ENCODE peak calls at places on chromosomes 11 and 22, in four cellular contexts. G, I, D and P are unnamed samples. For H3K9me3, the result is how much of the 10 kb centered on the place peaks cover.

GRCh38 chr11:60926500-60926899 is 2.2 kb downstream of the TMEM132A start:
- DNase-seq in G (no peak), I (no peak), D (no peak), P (no peak)

GRCh38 chr11:57073121-57073520 is 84.4 kb downstream of the OR5AK2 start:
- DNase-seq in G (no peak), I (no peak), D (no peak), P (no peak)

GRCh38 chr11:126282742-126283591 is at the start of gene TIRAP:
- DNase-seq in G (peak), I (peak), D (peak), P (peak)

GRCh38 chr11:85627332-85627997 is at the start of gene DLG2:
- DNase-seq in G (peak), I (no peak), D (no peak), P (peak)

GRCh38 chr22:44860311-44860710 is 107.9 kb downstream of the ARHGAP8 start:
- DNase-seq in G (no peak), I (no peak), D (no peak), P (no peak)

GRCh38 chr11:129143335-129143734 is 48.8 kb downstream of the ARHGAP32 start:
- DNase-seq in G (no peak), I (peak), D (no peak), P (peak)

GRCh38 chr11:59207988-59208432 is 4.7 kb downstream of the MPEG1 start:
- DNase-seq in G (peak), I (peak), D (peak), P (no peak)

GRCh38 chr11:73294604-73295003 is 13.5 kb upstream of the ARHGEF17 start:
- DNase-seq in G (no peak), I (peak), D (no peak), P (no peak)

GRCh38 chr11:43681543-43681942 is 1.0 kb downstream of the HSD17B12 start:
- DNase-seq in G (peak), I (no peak), D (no peak), P (no peak)

GRCh38 chr11:93288079-93288478 is 42.5 kb upstream of the DEUP1 start:
- DNase-seq in G (no peak), I (no peak), D (no peak), P (no peak)

GRCh38 chr11:3340025-3340424 is 38.9 kb downstream of the ZNF195 start:
- DNase-seq in G (no peak), I (no peak), D (no peak), P (no peak)

GRCh38 chr22:36332623-36333331 is 55.0 kb downstream of the MYH9 start:
- DNase-seq in G (peak), I (no peak), D (peak), P (no peak)

GRCh38 chr11:27571151-27571840 is 64.7 kb upstream of the LIN7C start:
- DNase-seq in G (peak), I (no peak), D (no peak), P (no peak)

GRCh38 chr11:72972541-72973128 is 158.4 kb downstream of the ATG16L2 start:
- DNase-seq in G (no peak), I (no peak), D (no peak), P (no peak)

GRCh38 chr11:113494021-113494420 is 18.8 kb upstream of the DRD2 start:
- DNase-seq in G (no peak), I (no peak), D (no peak), P (no peak)

GRCh38 chr11:116168459-116168787 is 604.4 kb downstream of the BUD13 start:
- DNase-seq in G (no peak), I (no peak), D (peak), P (peak)

GRCh38 chr11:606245-606644 is 9.5 kb downstream of the IRF7 start:
- DNase-seq in G (no peak), I (peak), D (no peak), P (no peak)

GRCh38 chr11:2927851-2928604 is 1.2 kb downstream of the PHLDA2 start:
- DNase-seq in G (no peak), I (peak), D (no peak), P (no peak)

GRCh38 chr11:75508051-75508561 is 17.6 kb downstream of the GDPD5 start:
- DNase-seq in G (no peak), I (no peak), D (no peak), P (no peak)

GRCh38 chr11:94668240-94668793 is 99.8 kb upstream of the AMOTL1 start:
- DNase-seq in G (no peak), I (no peak), D (no peak), P (no peak)

GRCh38 chr11:117058761-117059233 is 39.4 kb downstream of the SIK3 start:
- DNase-seq in G (no peak), I (no peak), D (no peak), P (no peak)

GRCh38 chr11:69949327-69949726 is 128.8 kb upstream of the ANO1 start:
- DNase-seq in G (no peak), I (peak), D (peak), P (peak)

GRCh38 chr11:16153951-16154350 is 202.4 kb downstream of the SOX6 start:
- DNase-seq in G (no peak), I (no peak), D (no peak), P (no peak)

GRCh38 chr11:130562549-130562948 is 114.1 kb downstream of the ADAMTS15 start:
- DNase-seq in G (no peak), I (no peak), D (no peak), P (no peak)

GRCh38 chr11:79078999-79079398 is 361.8 kb downstream of the TENM4 start:
- DNase-seq in G (no peak), I (peak), D (no peak), P (no peak)

GRCh38 chr22:36846949-36847348 is 13.9 kb upstream of the NCF4 start:
- DNase-seq in G (no peak), I (no peak), D (no peak), P (no peak)

GRCh38 chr11:37841016-37841415 is 1243.0 kb upstream of the RAG2 start:
- DNase-seq in G (no peak), I (no peak), D (no peak), P (no peak)

GRCh38 chr11:96736591-96736990 is 346.8 kb downstream of the JRKL start:
- DNase-seq in G (no peak), I (no peak), D (no peak), P (no peak)

GRCh38 chr11:106162190-106162589 is 84.7 kb downstream of the AASDHPPT start:
- DNase-seq in G (no peak), I (no peak), D (no peak), P (no peak)

GRCh38 chr11:19697721-19698121 is 14.9 kb upstream of the NAV2 start:
- DNase-seq in G (peak), I (no peak), D (peak), P (no peak)

GRCh38 chr11:19727246-19727645 is 14.6 kb downstream of the NAV2 start:
- DNase-seq in G (no peak), I (no peak), D (no peak), P (no peak)

GRCh38 chr22:23305922-23306374 is 125.6 kb downstream of the BCR start:
- DNase-seq in G (no peak), I (peak), D (no peak), P (peak)

GRCh38 chr11:67564230-67564629 is 19.4 kb upstream of the GSTP1 start:
- DNase-seq in G (no peak), I (no peak), D (peak), P (no peak)

GRCh38 chr22:45671051-45671782 is 417 bp upstream of the ATXN10 start:
- DNase-seq in G (peak), I (peak), D (peak), P (no peak)

GRCh38 chr22:45096256-45096907 is 67.3 kb upstream of the NUP50 start:
- DNase-seq in G (peak), I (no peak), D (peak), P (no peak)

GRCh38 chr11:76698321-76699043 is 27.9 kb upstream of the LRRC32 start:
- DNase-seq in G (no peak), I (no peak), D (peak), P (no peak)

GRCh38 chr11:26993965-26994446 is at the start of gene FIBIN:
- DNase-seq in G (peak), I (peak), D (peak), P (no peak)

DNA sequence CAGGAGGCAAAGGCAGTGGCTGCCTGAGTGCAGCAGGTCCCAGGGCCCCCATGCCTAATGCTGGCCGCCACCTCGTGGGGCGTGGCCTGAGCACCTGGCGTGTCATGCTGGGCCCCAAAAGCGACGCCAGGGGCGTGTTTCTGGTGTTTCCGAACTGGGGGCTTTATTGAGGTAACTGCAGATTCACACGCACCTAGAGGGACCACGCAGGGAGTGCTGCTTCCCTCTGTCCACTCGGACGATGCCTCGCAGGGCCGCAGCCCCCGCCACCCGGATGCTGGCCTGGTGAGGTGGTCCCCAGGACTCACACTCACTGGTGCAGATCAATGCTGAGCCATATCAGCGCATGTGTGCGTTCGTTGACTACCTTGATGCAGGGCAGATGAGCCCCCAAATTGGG is 736.2 kb downstream of the BRD1 start:
- DNase-seq in G (no peak), I (no peak), D (no peak), P (no peak)
- H3K9me3 ChIP-seq in G (under half), I (under half), D (under half), P (under half)

GRCh38 chr11:34343686-34344085 is 14.1 kb downstream of the ABTB2 start:
- DNase-seq in G (no peak), I (no peak), D (no peak), P (no peak)

GRCh38 chr11:34340653-34341052 is 17.2 kb downstream of the ABTB2 start:
- DNase-seq in G (no peak), I (no peak), D (no peak), P (no peak)

GRCh38 chr11:34343153-34343552 is 14.7 kb downstream of the ABTB2 start:
- DNase-seq in G (no peak), I (no peak), D (no peak), P (no peak)

GRCh38 chr11:34341096-34341495 is 16.7 kb downstream of the ABTB2 start:
- DNase-seq in G (no peak), I (no peak), D (no peak), P (no peak)

DNA sequence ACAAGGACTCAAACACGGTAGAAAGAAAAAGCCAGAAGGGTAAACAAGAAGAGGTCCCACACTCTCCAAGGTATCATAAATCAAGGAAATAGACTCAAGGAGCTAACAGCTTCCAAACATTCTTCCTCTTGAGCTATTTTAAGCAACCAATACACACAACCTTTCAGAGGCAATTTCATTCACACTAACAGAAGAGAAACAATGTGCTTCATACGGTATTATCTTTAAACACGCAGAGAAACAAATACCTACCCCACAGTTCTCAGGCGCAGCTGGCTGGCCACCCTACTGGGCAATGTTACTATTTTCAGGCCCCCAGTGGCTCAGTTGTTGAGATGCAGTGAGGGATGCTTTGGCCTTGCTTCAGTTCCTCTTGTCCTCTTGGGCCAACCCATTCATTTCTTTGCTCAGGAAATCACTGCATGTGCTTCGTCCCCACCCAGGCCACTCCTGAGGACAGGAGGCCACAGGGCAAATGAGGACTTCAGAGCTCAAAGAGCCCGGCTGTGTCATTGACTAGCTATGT is 15.7 kb downstream of the ABTB2 start:
- DNase-seq in G (peak), I (peak), D (peak), P (peak)
- H3K27ac ChIP-seq in G (peak), I (peak), D (peak), P (peak)

DNA sequence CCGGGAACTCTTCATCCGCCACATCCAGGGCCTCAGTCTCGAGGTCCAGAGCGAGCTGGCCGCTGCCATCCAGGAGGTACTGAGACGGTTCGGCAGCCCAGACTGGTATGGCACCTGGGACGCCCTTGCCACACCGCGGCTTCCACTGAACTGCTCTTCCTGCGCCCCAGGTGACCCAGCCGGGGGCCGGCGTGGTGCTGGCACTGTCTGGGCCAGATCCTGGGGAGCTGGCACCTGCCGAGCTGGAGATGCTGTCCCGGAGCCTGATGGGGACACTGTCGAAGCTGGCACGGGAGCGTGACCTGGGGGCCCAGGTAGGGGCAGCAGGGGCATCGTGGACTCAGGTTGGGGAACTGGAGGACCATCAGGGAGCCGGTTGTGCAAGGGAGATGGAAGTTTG is 1.4 kb downstream of the CCDC88B start:
- DNase-seq in G (no peak), I (no peak), D (no peak), P (no peak)
- H3K4me3 ChIP-seq in G (no peak), I (no peak), D (no peak), P (no peak)

DNA sequence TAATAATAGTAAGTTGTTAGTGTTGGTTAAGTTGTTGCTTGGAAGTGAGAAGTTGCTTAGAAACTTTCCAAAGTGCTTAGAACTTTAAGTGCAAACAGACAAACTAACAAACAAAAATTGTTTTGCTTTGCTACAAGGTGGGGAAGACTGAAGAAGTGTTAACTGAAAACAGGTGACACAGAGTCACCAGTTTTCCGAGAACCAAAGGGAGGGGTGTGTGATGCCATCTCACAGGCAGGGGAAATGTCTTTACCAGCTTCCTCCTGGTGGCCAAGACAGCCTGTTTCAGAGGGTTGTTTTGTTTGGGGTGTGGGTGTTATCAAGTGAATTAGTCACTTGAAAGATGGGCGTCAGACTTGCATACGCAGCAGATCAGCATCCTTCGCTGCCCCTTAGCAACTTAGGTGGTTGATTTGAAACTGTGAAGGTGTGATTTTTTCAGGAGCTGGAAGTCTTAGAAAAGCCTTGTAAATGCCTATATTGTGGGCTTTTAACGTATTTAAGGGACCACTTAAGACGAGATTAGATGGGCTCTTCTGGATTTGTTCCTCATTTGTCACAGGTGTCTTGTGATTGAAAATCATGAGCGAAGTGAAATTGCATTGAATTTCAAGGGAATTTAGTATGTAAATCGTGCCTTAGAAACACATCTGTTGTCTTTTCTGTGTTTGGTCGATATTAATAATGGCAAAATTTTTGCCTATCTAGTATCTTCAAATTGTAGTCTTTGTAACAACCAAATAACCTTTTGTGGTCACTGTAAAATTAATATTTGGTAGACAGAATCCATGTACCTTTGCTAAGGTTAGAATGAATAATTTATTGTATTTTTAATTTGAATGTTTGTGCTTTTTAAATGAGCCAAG is 2.7 kb downstream of the NEAT1 start:
- DNase-seq in G (no peak), I (no peak), D (peak), P (peak)
- H3K9me3 ChIP-seq in G (under half), I (under half), D (under half), P (under half)

GRCh38 chr11:13380731-13381130 is 82.3 kb downstream of the BTBD10 start:
- DNase-seq in G (no peak), I (no peak), D (no peak), P (no peak)

GRCh38 chr11:13378316-13378715 is 84.7 kb downstream of the BTBD10 start:
- DNase-seq in G (no peak), I (no peak), D (no peak), P (no peak)

GRCh38 chr11:13375798-13376197 is 87.2 kb downstream of the BTBD10 start:
- DNase-seq in G (no peak), I (no peak), D (no peak), P (no peak)

GRCh38 chr11:13376402-13376801 is 86.6 kb downstream of the BTBD10 start:
- DNase-seq in G (no peak), I (no peak), D (no peak), P (no peak)

DNA sequence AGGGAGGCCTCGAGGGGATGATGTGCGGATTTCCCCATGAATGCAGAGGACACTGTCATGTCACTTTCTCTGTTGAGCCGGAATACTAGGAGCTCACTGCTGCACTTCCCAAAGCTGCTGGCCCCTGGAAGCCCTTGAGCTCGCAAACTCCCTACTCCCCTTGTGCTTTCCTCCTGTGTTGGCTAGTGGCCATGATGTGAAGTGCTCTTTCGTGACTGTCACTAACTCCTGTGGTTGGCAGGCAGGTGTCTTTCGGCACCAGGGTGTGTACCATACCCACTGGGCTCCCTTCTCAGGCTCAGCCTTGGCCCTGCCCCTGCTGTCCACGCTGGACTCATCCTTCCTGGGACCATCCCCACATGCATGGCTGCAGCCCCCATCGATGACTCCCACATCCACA is 86.2 kb downstream of the BTBD10 start:
- DNase-seq in G (no peak), I (peak), D (no peak), P (no peak)
- H3K27ac ChIP-seq in G (no peak), I (no peak), D (no peak), P (no peak)

DNA sequence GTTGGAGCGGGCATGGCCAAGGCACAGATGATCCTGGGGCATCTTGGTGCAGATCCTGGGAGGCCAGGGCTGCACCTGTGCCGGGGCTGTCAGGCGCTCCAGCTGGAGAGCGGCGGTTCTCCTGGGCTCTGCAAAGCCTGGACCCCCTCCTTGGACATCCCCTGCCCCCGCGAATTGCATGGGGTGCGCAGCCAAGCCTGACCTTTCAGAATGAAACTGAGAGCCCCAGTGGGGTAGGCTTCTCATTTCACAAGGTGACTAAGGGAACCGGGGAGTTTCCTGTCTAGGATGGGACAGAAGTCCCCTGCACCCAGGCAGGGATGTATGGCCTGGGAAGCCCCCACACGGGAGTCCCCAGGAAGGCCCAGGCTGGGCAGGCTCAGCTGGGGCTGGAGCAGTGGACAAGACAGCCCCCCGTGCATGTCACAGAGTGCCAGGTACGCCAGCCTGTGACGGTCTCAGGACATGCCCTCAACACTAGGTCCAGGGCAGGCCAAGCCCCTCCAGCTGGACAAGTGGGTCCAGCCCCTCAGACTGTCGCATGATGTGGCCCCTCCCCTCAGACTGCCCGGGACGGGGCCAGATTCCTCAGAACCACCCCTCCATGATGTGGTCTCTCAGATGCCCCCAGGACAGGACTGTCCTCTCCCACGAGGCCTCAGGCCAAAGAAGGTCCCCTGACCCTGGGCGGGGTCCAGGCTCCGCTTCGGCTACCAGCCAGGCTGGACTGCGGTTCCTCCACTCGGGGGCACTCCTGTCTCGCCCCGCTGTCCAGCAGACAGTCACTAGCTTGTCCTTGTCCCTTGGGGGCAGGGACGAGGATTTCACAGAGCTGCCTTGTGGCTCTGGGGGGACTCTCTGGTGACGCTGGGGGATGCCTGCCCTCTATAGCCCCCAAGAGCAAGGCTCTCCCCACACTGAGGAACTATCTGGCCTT is 2.3 kb downstream of the LSP1 start:
- DNase-seq in G (no peak), I (no peak), D (no peak), P (no peak)
- H3K4me3 ChIP-seq in G (no peak), I (no peak), D (no peak), P (no peak)